ENCODE peak calls at places on chromosome 7, in six cellular contexts. One of them, this sample, is unnamed. For H3K27me3 and H3K4me1, the result is how much of the 10 kb centered on the place peaks cover.

GRCh38 chr7:117071597-117071996 is 118.3 kb downstream of the ST7 start:
- DNase-seq in Karpas-422: no peak
- DNase-seq in CD4-positive, CD25-positive, alpha-beta regulatory T cell: no peak
- DNase-seq in Panc1: no peak
- DNase-seq in uterus: no peak
- DNase-seq in heart right ventricle: no peak
- DNase-seq in this sample: no peak

GRCh38 chr7:117010375-117011133 is 57.3 kb downstream of the ST7 start:
- DNase-seq in Karpas-422: no peak
- DNase-seq in uterus: no peak
- DNase-seq in heart right ventricle: no peak
- DNase-seq in CD4-positive, CD25-positive, alpha-beta regulatory T cell: peak
- DNase-seq in Panc1: no peak
- DNase-seq in this sample: no peak

GRCh38 chr7:75867390-75867717 is 11.5 kb upstream of the RHBDD2 start:
- DNase-seq in Panc1: no peak
- DNase-seq in uterus: no peak
- DNase-seq in CD4-positive, CD25-positive, alpha-beta regulatory T cell: no peak
- DNase-seq in Karpas-422: no peak
- DNase-seq in heart right ventricle: no peak
- DNase-seq in this sample: no peak

GRCh38 chr7:142434666-142435174 is 176.9 kb upstream of the PRSS58 start:
- DNase-seq in CD4-positive, CD25-positive, alpha-beta regulatory T cell: peak
- DNase-seq in heart right ventricle: no peak
- DNase-seq in uterus: no peak
- DNase-seq in Panc1: no peak
- DNase-seq in Karpas-422: no peak
- DNase-seq in this sample: no peak

GRCh38 chr7:77903597-77903996 is 105.0 kb downstream of the PHTF2 start:
- DNase-seq in uterus: no peak
- DNase-seq in Panc1: no peak
- DNase-seq in Karpas-422: peak
- DNase-seq in CD4-positive, CD25-positive, alpha-beta regulatory T cell: peak
- DNase-seq in heart right ventricle: no peak
- DNase-seq in this sample: no peak

GRCh38 chr7:130971297-130971696 is 237.3 kb upstream of the KLF14 start:
- DNase-seq in uterus: no peak
- DNase-seq in Karpas-422: no peak
- DNase-seq in heart right ventricle: no peak
- DNase-seq in CD4-positive, CD25-positive, alpha-beta regulatory T cell: peak
- DNase-seq in Panc1: no peak
- DNase-seq in this sample: no peak

GRCh38 chr7:39386718-39387117 is 179.5 kb upstream of the YAE1 start:
- DNase-seq in Karpas-422: no peak
- DNase-seq in heart right ventricle: no peak
- DNase-seq in uterus: no peak
- DNase-seq in CD4-positive, CD25-positive, alpha-beta regulatory T cell: no peak
- DNase-seq in Panc1: no peak
- DNase-seq in this sample: no peak

GRCh38 chr7:37448057-37448636 is 517 bp downstream of the ELMO1 start:
- DNase-seq in Karpas-422: peak
- DNase-seq in heart right ventricle: peak
- DNase-seq in uterus: peak
- DNase-seq in Panc1: no peak
- DNase-seq in CD4-positive, CD25-positive, alpha-beta regulatory T cell: no peak
- DNase-seq in this sample: no peak

GRCh38 chr7:33395340-33395739 is 266.0 kb downstream of the BBS9 start:
- DNase-seq in Panc1: no peak
- DNase-seq in Karpas-422: no peak
- DNase-seq in heart right ventricle: no peak
- DNase-seq in CD4-positive, CD25-positive, alpha-beta regulatory T cell: no peak
- DNase-seq in uterus: no peak
- DNase-seq in this sample: no peak

GRCh38 chr7:37504791-37505190 is 56.1 kb upstream of the ELMO1 start:
- DNase-seq in heart right ventricle: no peak
- DNase-seq in uterus: no peak
- DNase-seq in Panc1: no peak
- DNase-seq in CD4-positive, CD25-positive, alpha-beta regulatory T cell: no peak
- DNase-seq in Karpas-422: no peak
- DNase-seq in this sample: no peak

GRCh38 chr7:135777626-135778398 is 29.2 kb upstream of the FAM180A start:
- DNase-seq in Karpas-422: no peak
- DNase-seq in CD4-positive, CD25-positive, alpha-beta regulatory T cell: no peak
- DNase-seq in Panc1: no peak
- DNase-seq in uterus: no peak
- DNase-seq in heart right ventricle: no peak
- DNase-seq in this sample: no peak

DNA sequence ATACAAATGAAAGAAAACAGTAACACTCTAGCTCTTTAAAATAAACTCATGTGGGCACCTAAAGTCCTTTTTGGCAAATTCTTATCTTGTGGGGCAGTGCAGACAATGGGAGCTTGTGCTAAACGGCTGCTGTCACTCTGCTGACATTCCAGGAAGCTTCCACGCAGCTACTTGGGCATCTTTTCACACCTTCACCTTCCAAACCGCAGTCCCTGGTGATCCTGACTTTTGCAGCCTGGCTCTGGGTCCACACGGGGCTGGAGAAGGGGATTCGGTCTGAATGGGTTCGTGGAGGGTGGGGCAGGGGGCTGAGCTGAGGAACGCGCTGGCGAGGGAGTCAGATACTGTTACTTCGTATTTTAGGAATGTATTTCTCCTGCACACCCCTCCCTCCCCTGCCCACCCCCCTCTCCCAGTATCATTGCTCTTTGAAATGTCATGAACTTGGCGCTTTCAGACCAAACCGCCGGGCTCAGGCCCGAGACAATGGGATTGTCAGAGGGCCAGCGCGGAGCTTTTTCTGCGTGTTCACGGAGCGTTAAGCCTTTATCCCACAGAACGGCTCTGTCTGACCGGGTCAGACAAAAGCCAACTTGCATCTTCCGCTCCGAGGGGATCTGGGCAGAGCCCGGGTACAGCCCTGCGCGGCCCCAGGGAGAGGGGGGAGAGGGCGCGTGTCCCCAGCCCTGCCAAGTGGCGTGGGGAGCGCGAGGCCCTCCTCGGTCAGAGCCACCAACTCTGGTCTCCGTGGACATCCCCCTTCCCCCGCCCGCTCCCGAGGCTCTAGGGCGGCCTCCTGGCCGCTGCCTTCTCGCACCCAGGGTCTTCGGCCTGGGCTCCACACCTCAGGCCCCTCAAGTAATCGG is 76.7 kb upstream of the EN2 start:
- DNase-seq in uterus: no peak
- DNase-seq in CD4-positive, CD25-positive, alpha-beta regulatory T cell: no peak
- DNase-seq in Karpas-422: no peak
- DNase-seq in Panc1: no peak
- DNase-seq in heart right ventricle: no peak
- DNase-seq in this sample: no peak
- H3K27me3 ChIP-seq in uterus: under half
- H3K27me3 ChIP-seq in CD4-positive, CD25-positive, alpha-beta regulatory T cell: under half
- H3K27me3 ChIP-seq in Karpas-422: under half
- H3K27me3 ChIP-seq in Panc1: under half
- H3K27me3 ChIP-seq in heart right ventricle: half or more
- H3K27me3 ChIP-seq in this sample: under half

DNA sequence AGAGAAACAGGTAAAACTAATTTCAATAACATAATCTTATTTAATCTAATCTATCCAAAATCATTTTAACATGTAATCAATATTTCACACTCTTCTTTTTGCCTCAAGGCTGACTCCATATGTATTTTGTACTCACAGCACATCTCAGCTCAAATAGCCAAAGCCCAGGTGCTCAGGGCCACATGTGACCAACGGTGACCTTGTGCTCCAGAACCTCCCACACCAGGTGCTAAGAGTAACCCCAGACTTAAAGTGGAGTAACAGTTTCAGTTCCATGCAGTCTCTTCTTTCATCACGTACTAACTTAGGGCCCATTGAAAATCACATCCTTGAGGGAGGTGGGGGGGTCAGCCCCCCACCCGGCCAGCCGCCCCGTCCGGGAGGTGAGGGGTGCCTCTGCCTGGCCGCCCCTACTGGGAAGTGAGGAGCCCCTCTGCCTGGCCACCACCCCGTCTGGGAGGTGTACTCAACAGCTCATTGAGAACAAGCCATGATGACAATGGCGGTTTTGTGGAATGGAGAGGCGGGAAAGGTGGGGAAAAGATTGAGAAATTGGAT is 47.3 kb downstream of the NCAPG2 start:
- DNase-seq in CD4-positive, CD25-positive, alpha-beta regulatory T cell: no peak
- DNase-seq in Panc1: no peak
- DNase-seq in heart right ventricle: no peak
- DNase-seq in Karpas-422: no peak
- DNase-seq in uterus: no peak
- DNase-seq in this sample: no peak
- H3K4me1 ChIP-seq in CD4-positive, CD25-positive, alpha-beta regulatory T cell: under half
- H3K4me1 ChIP-seq in Panc1: under half
- H3K4me1 ChIP-seq in heart right ventricle: under half
- H3K4me1 ChIP-seq in Karpas-422: under half
- H3K4me1 ChIP-seq in uterus: under half
- H3K4me1 ChIP-seq in this sample: under half

GRCh38 chr7:1366801-1367405 is 92.4 kb downstream of the MICALL2 start:
- DNase-seq in CD4-positive, CD25-positive, alpha-beta regulatory T cell: no peak
- DNase-seq in Karpas-422: peak
- DNase-seq in heart right ventricle: no peak
- DNase-seq in uterus: no peak
- DNase-seq in Panc1: no peak
- DNase-seq in this sample: no peak
- H3K27me3 ChIP-seq in CD4-positive, CD25-positive, alpha-beta regulatory T cell: under half
- H3K27me3 ChIP-seq in Karpas-422: under half
- H3K27me3 ChIP-seq in heart right ventricle: half or more
- H3K27me3 ChIP-seq in uterus: under half
- H3K27me3 ChIP-seq in Panc1: under half
- H3K27me3 ChIP-seq in this sample: under half

GRCh38 chr7:151088856-151089699 is 2.8 kb downstream of the AGAP3 start:
- DNase-seq in Karpas-422: no peak
- DNase-seq in heart right ventricle: peak
- DNase-seq in CD4-positive, CD25-positive, alpha-beta regulatory T cell: no peak
- DNase-seq in uterus: peak
- DNase-seq in Panc1: no peak
- DNase-seq in this sample: peak
- H3K4me1 ChIP-seq in Karpas-422: under half
- H3K4me1 ChIP-seq in heart right ventricle: half or more
- H3K4me1 ChIP-seq in CD4-positive, CD25-positive, alpha-beta regulatory T cell: under half
- H3K4me1 ChIP-seq in uterus: under half
- H3K4me1 ChIP-seq in Panc1: under half
- H3K4me1 ChIP-seq in this sample: under half

GRCh38 chr7:154577141-154577540 is 425.8 kb downstream of the PAXIP1 start:
- DNase-seq in heart right ventricle: no peak
- DNase-seq in uterus: no peak
- DNase-seq in CD4-positive, CD25-positive, alpha-beta regulatory T cell: no peak
- DNase-seq in Panc1: no peak
- DNase-seq in Karpas-422: no peak
- DNase-seq in this sample: no peak

GRCh38 chr7:154576604-154577003 is 426.3 kb downstream of the PAXIP1 start:
- DNase-seq in Karpas-422: no peak
- DNase-seq in uterus: no peak
- DNase-seq in CD4-positive, CD25-positive, alpha-beta regulatory T cell: no peak
- DNase-seq in heart right ventricle: no peak
- DNase-seq in Panc1: no peak
- DNase-seq in this sample: no peak

GRCh38 chr7:154579711-154580110 is 423.2 kb downstream of the PAXIP1 start:
- DNase-seq in CD4-positive, CD25-positive, alpha-beta regulatory T cell: no peak
- DNase-seq in heart right ventricle: no peak
- DNase-seq in uterus: no peak
- DNase-seq in Panc1: no peak
- DNase-seq in Karpas-422: no peak
- DNase-seq in this sample: no peak

GRCh38 chr7:154575497-154575896 is 427.4 kb downstream of the PAXIP1 start:
- DNase-seq in heart right ventricle: no peak
- DNase-seq in Karpas-422: no peak
- DNase-seq in Panc1: no peak
- DNase-seq in uterus: no peak
- DNase-seq in CD4-positive, CD25-positive, alpha-beta regulatory T cell: no peak
- DNase-seq in this sample: no peak

GRCh38 chr7:154578351-154578750 is 424.6 kb downstream of the PAXIP1 start:
- DNase-seq in uterus: no peak
- DNase-seq in CD4-positive, CD25-positive, alpha-beta regulatory T cell: no peak
- DNase-seq in heart right ventricle: no peak
- DNase-seq in Karpas-422: no peak
- DNase-seq in Panc1: no peak
- DNase-seq in this sample: no peak
- H3K27me3 ChIP-seq in uterus: under half
- H3K27me3 ChIP-seq in CD4-positive, CD25-positive, alpha-beta regulatory T cell: under half
- H3K27me3 ChIP-seq in heart right ventricle: under half
- H3K27me3 ChIP-seq in Karpas-422: under half
- H3K27me3 ChIP-seq in Panc1: under half
- H3K27me3 ChIP-seq in this sample: under half

DNA sequence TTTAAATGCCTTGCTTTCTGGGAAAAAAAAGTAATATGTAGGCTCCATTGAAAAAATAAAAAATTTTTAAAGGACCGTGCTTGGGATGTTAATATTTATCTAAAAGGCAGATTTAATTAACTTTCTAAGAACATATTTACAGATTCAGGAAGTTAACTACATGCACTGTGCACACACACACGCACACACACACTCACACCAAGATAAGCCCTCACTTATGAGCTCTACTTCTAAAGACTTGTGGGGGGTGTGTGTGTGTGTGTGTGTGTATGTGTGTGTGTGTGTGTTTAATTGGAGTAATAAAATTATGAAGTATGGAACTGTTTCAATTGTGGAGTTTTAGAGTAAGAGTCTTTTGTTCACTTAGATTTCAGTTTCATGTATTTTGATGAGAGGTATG is 126.8 kb upstream of the FZD1 start:
- DNase-seq in Karpas-422: peak
- DNase-seq in heart right ventricle: no peak
- DNase-seq in Panc1: no peak
- DNase-seq in uterus: no peak
- DNase-seq in CD4-positive, CD25-positive, alpha-beta regulatory T cell: no peak
- DNase-seq in this sample: no peak
- H3K4me1 ChIP-seq in Karpas-422: under half
- H3K4me1 ChIP-seq in heart right ventricle: under half
- H3K4me1 ChIP-seq in Panc1: under half
- H3K4me1 ChIP-seq in uterus: under half
- H3K4me1 ChIP-seq in CD4-positive, CD25-positive, alpha-beta regulatory T cell: under half
- H3K4me1 ChIP-seq in this sample: under half

GRCh38 chr7:155488483-155489127 is 30.7 kb downstream of the EN2 start:
- DNase-seq in CD4-positive, CD25-positive, alpha-beta regulatory T cell: no peak
- DNase-seq in uterus: no peak
- DNase-seq in Karpas-422: no peak
- DNase-seq in heart right ventricle: no peak
- DNase-seq in Panc1: no peak
- DNase-seq in this sample: no peak
- H3K27me3 ChIP-seq in CD4-positive, CD25-positive, alpha-beta regulatory T cell: under half
- H3K27me3 ChIP-seq in uterus: under half
- H3K27me3 ChIP-seq in Karpas-422: under half
- H3K27me3 ChIP-seq in heart right ventricle: half or more
- H3K27me3 ChIP-seq in Panc1: under half
- H3K27me3 ChIP-seq in this sample: under half

DNA sequence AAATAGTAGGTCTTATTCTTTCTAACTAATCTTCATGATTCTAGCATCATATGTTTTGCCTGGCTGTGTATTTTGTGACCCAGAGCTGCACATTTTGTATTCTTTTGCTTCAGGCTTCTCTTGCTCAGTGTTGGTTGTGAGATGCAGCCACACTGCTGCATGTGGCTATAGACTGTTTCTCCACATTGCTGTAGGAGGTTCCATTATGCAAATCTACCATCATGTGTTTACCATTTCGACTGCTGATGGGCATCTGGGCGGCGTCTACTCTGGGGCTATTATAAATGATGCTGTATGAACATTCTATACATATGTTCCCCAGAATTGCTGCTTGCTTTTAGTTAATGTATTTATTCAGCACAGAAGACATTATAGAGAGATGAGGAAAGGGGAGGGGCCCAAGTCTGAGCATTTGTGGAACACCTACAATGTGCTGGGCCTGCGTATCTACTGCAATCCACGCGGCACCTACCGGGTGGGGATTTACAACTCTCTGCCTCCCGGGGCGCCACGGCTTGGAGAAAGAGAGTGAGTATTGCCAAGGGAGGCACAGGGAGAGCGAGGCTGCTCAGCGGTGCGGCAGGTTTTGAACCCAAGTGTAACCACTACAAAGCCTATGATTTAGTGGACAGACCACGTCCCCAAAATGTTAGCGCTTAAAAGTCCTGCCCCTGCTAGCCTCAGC is 172.5 kb downstream of the PRKAG2 start:
- DNase-seq in heart right ventricle: no peak
- DNase-seq in CD4-positive, CD25-positive, alpha-beta regulatory T cell: no peak
- DNase-seq in Karpas-422: no peak
- DNase-seq in Panc1: no peak
- DNase-seq in uterus: no peak
- DNase-seq in this sample: no peak
- H3K4me1 ChIP-seq in heart right ventricle: half or more
- H3K4me1 ChIP-seq in CD4-positive, CD25-positive, alpha-beta regulatory T cell: under half
- H3K4me1 ChIP-seq in Karpas-422: under half
- H3K4me1 ChIP-seq in Panc1: under half
- H3K4me1 ChIP-seq in uterus: under half
- H3K4me1 ChIP-seq in this sample: under half

This sample was measured in ascending aorta.